ENCODE peak calls at places on chromosomes 11 and 22, in seven cellular contexts. O is neural progenitor cell, C is IMR-90, F is PC-3, V is fibroblast of lung, D is mesenchymal stem cell, Q is Karpas-422. L is an unnamed sample.

GRCh38 chr22:20053407-20054033 is 26.5 kb upstream of the DGCR8 start:
- DNase-seq in O (no peak), C (no peak), F (no peak), V (no peak), D (no peak), Q (no peak), L (no peak)

GRCh38 chr11:62456630-62457029 is 37.8 kb downstream of the SCGB1A1 start:
- DNase-seq in O (no peak), C (no peak), F (no peak), V (no peak), D (no peak), Q (no peak), L (no peak)

GRCh38 chr11:99631618-99632017 is 610.9 kb downstream of the CNTN5 start:
- DNase-seq in O (no peak), C (no peak), F (no peak), V (no peak), D (no peak), Q (no peak), L (no peak)

GRCh38 chr11:57546869-57547518 is 9.6 kb downstream of the SMTNL1 start:
- DNase-seq in O (peak; percentile 64), C (peak; percentile 72), F (peak; percentile 62), V (peak; percentile 23), D (peak; percentile 60), Q (no peak), L (no peak)

GRCh38 chr11:13831707-13832106 is 130.8 kb upstream of the SPON1 start:
- DNase-seq in O (no peak), C (no peak), F (peak; percentile 18), V (no peak), D (no peak), Q (no peak), L (no peak)

GRCh38 chr11:61718613-61719302 is 33.7 kb upstream of the MYRF start:
- DNase-seq in O (peak; percentile 85), C (peak; percentile 74), F (no peak), V (peak; percentile 63), D (peak; percentile 82), Q (no peak), L (no peak)

GRCh38 chr11:117583063-117583801 is 213.8 kb downstream of the DSCAML1 start:
- DNase-seq in O (peak; percentile 68), C (no peak), F (no peak), V (no peak), D (no peak), Q (peak; percentile 96), L (no peak)

GRCh38 chr22:44157916-44158618 is 22.7 kb upstream of the PARVG start:
- DNase-seq in O (no peak), C (no peak), F (no peak), V (no peak), D (no peak), Q (no peak), L (no peak)

GRCh38 chr22:35728639-35729308 is 11.1 kb downstream of the APOL5 start:
- DNase-seq in O (no peak), C (no peak), F (peak; percentile 15), V (no peak), D (no peak), Q (peak; percentile 49), L (no peak)

GRCh38 chr11:29127456-29127855 is 889.4 kb downstream of the KCNA4 start:
- DNase-seq in O (no peak), C (no peak), F (no peak), V (no peak), D (no peak), Q (no peak), L (no peak)

GRCh38 chr22:32080904-32081303 is 37.8 kb downstream of the SLC5A1 start:
- DNase-seq in O (peak; percentile 56), C (peak; percentile 47), F (peak; percentile 60), V (peak; percentile 60), D (peak; percentile 40), Q (peak; percentile 80), L (peak; percentile 59)

GRCh38 chr22:30578481-30578880 is 4.0 kb upstream of the GAL3ST1 start:
- DNase-seq in O (no peak), C (no peak), F (no peak), V (no peak), D (no peak), Q (no peak), L (no peak)

GRCh38 chr11:86490582-86490981 is 115.9 kb downstream of the CCDC81 start:
- DNase-seq in O (no peak), C (no peak), F (no peak), V (peak; percentile 38), D (no peak), Q (no peak), L (no peak)

GRCh38 chr11:17864478-17864941 is 129.9 kb downstream of the KCNC1 start:
- DNase-seq in O (peak; percentile 44), C (no peak), F (peak; percentile 49), V (no peak), D (no peak), Q (peak; percentile 76), L (no peak)

DNA sequence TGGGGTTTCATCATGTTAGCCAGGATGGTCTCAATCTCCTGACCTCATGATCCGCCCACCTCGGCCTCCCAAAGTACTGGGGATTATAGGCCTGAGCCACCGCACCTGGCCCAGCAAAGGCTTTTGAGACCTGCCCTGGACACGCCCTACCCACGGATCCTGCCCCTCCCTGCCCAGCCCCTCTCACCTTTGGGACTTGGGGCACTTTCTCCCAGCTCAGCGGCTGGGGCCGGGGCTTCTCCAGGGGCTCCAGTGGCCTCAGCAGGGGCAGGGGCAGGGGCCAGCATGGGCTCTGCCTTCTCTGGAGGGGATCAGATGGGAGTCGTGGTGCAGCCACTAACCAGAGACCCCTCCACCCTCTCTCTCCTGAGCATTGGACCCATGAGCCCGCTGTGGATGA is 2.2 kb downstream of the MYBPC3 start:
- DNase-seq in O (no peak), C (no peak), F (no peak), V (no peak), D (no peak), Q (no peak), L (no peak)
- H2AFZ ChIP-seq in O (no peak overlapping the region), C (no peak overlapping the region), F (no peak overlapping the region), V (no peak overlapping the region), D (no peak overlapping the region), Q (no peak overlapping the region), L (no peak overlapping the region)

DNA sequence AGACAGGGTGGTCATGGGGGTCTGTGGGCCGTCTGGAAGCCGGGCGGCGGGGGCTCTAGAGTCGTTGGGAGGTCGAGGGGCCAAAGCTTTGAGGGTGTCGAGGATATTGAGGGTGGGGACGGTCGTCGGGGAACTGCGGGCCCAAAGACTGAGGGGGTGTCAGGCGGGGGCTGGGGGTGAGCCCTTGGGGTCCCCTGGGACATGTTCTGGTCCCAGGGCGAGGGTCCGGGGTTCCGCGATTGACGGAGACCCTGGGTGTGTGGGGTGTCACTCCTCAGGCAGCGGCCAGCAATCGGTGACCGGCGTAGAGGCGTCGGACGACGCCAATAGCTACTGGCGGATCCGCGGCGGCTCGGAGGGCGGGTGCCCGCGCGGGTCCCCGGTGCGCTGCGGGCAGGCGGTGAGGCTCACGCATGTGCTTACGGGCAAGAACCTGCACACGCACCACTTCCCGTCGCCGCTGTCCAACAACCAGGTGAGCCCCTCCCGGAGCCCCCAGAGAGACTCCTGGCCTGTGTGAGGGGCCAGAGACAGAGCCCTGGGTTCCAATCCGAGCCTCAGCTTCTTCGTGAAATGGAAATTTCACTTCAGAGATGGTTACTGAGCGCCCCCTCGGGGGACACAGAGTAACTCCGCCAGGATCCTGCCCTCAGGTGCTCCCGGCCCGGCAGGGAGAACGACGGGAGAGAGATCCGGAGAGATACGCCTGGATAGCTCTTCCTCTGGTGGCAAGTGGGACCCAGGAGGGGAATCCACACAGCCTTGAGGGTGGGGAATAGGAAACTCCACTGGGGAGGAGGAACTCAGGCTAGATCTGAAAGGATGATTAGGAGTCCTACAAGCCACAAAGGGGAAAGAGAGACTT is 714 bp downstream of the SDF2L1 start:
- DNase-seq in O (peak; percentile 85), C (peak; percentile 44), F (peak; percentile 69), V (peak; percentile 41), D (peak; percentile 75), Q (peak; percentile 89), L (no peak)
- H2AFZ ChIP-seq in O (peak overlapping the region; percentile 17), C (peak overlapping the region; percentile 98), F (peak overlapping the region; percentile 84), V (peak overlapping the region; percentile 39), D (peak overlapping the region; percentile 100), Q (peak overlapping the region; percentile 19), L (no peak overlapping the region)

GRCh38 chr11:1442163-1442562 is 44.4 kb downstream of the MOB2 start:
- DNase-seq in O (peak; percentile 75), C (no peak), F (no peak), V (no peak), D (no peak), Q (no peak), L (no peak)
- H2AFZ ChIP-seq in O (no peak overlapping the region), C (no peak overlapping the region), F (no peak overlapping the region), V (no peak overlapping the region), D (no peak overlapping the region), Q (no peak overlapping the region), L (no peak overlapping the region)

GRCh38 chr11:73944901-73945300 is 5.9 kb upstream of the DNAJB13 start:
- DNase-seq in O (no peak), C (no peak), F (no peak), V (no peak), D (no peak), Q (no peak), L (no peak)

GRCh38 chr11:73945396-73945795 is 5.4 kb upstream of the DNAJB13 start:
- DNase-seq in O (no peak), C (no peak), F (no peak), V (no peak), D (no peak), Q (no peak), L (no peak)

GRCh38 chr11:73946798-73947458 is 3.9 kb upstream of the DNAJB13 start:
- DNase-seq in O (no peak), C (no peak), F (no peak), V (no peak), D (no peak), Q (no peak), L (no peak)

GRCh38 chr11:73942030-73942429 is 8.8 kb upstream of the DNAJB13 start:
- DNase-seq in O (no peak), C (no peak), F (no peak), V (no peak), D (no peak), Q (no peak), L (no peak)

DNA sequence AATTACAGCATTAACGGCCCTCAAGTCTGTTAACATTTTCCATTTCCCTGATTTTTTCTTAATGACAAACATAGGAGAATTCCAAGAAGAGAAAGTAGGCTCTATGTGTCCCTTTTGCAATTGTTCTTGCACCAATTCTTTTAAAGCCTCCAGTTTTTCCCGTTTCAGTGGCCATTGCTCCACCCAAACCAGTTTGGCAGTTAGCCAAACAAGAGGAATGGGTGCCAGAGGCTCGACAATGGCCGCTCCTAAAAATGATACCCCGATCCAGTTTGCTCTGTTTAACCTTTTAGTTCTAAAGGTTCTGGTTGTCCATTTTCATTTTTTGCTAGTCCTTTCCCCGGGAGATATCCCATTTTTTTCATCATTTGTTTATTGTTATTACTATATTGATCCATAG is 6.7 kb upstream of the DNAJB13 start:
- DNase-seq in O (no peak), C (no peak), F (no peak), V (no peak), D (no peak), Q (no peak), L (no peak)
- H2AFZ ChIP-seq in O (no peak overlapping the region), C (no peak overlapping the region), F (no peak overlapping the region), V (no peak overlapping the region), D (no peak overlapping the region), Q (no peak overlapping the region), L (no peak overlapping the region)

GRCh38 chr22:25582946-25583345 is 18.5 kb downstream of the GRK3 start:
- DNase-seq in O (no peak), C (peak; percentile 67), F (no peak), V (peak; percentile 19), D (no peak), Q (no peak), L (no peak)
- H2AFZ ChIP-seq in O (no peak overlapping the region), C (no peak overlapping the region), F (no peak overlapping the region), V (peak overlapping the region; percentile 35), D (no peak overlapping the region), Q (no peak overlapping the region), L (no peak overlapping the region)